ENCODE peak calls at places on chromosomes 7 and 10, in six cellular contexts. One of them, this sample, is unnamed.

GRCh38 chr7:151017953-151018420 is 6.3 kb downstream of the ATG9B start:
- DNase-seq in H9: peak
- DNase-seq in neural progenitor cell: peak
- DNase-seq in MM.1S: peak
- DNase-seq in neuronal stem cell: peak
- DNase-seq in DND-41: peak
- DNase-seq in this sample: peak

GRCh38 chr7:159099217-159099655 is 45.4 kb downstream of the VIPR2 start:
- DNase-seq in H9: peak
- DNase-seq in neural progenitor cell: no peak
- DNase-seq in MM.1S: no peak
- DNase-seq in neuronal stem cell: no peak
- DNase-seq in DND-41: no peak
- DNase-seq in this sample: no peak

GRCh38 chr10:93124580-93125318 is 51.1 kb downstream of the CYP26A1 start:
- DNase-seq in H9: no peak
- DNase-seq in neural progenitor cell: no peak
- DNase-seq in MM.1S: peak
- DNase-seq in neuronal stem cell: no peak
- DNase-seq in DND-41: no peak
- DNase-seq in this sample: peak

GRCh38 chr10:100109670-100110069 is 28.0 kb upstream of the CPN1 start:
- DNase-seq in H9: peak
- DNase-seq in neural progenitor cell: no peak
- DNase-seq in MM.1S: peak
- DNase-seq in neuronal stem cell: no peak
- DNase-seq in DND-41: no peak
- DNase-seq in this sample: no peak

GRCh38 chr7:155477469-155477868 is 19.5 kb downstream of the EN2 start:
- DNase-seq in H9: no peak
- DNase-seq in neural progenitor cell: no peak
- DNase-seq in MM.1S: peak
- DNase-seq in neuronal stem cell: no peak
- DNase-seq in DND-41: no peak
- DNase-seq in this sample: no peak

GRCh38 chr10:3105905-3106304 is 38.6 kb downstream of the PFKP start:
- DNase-seq in H9: no peak
- DNase-seq in neural progenitor cell: no peak
- DNase-seq in MM.1S: no peak
- DNase-seq in neuronal stem cell: no peak
- DNase-seq in DND-41: no peak
- DNase-seq in this sample: no peak

GRCh38 chr7:32164341-32164996 is 94.3 kb upstream of the PDE1C start:
- DNase-seq in H9: peak
- DNase-seq in neural progenitor cell: peak
- DNase-seq in MM.1S: peak
- DNase-seq in neuronal stem cell: peak
- DNase-seq in DND-41: no peak
- DNase-seq in this sample: no peak

GRCh38 chr10:71314028-71314693 is 4.9 kb upstream of the SLC29A3 start:
- DNase-seq in H9: peak
- DNase-seq in neural progenitor cell: peak
- DNase-seq in MM.1S: peak
- DNase-seq in neuronal stem cell: peak
- DNase-seq in DND-41: peak
- DNase-seq in this sample: no peak

GRCh38 chr10:71038234-71038633 is 149.9 kb upstream of the PCBD1 start:
- DNase-seq in H9: no peak
- DNase-seq in neural progenitor cell: no peak
- DNase-seq in MM.1S: no peak
- DNase-seq in neuronal stem cell: no peak
- DNase-seq in DND-41: no peak
- DNase-seq in this sample: no peak

GRCh38 chr7:76151932-76152331 is 49.8 kb upstream of the SRRM3 start:
- DNase-seq in H9: no peak
- DNase-seq in neural progenitor cell: no peak
- DNase-seq in MM.1S: no peak
- DNase-seq in neuronal stem cell: no peak
- DNase-seq in DND-41: no peak
- DNase-seq in this sample: no peak

GRCh38 chr10:124389613-124390361 is 28.9 kb downstream of the OAT start:
- DNase-seq in H9: no peak
- DNase-seq in neural progenitor cell: no peak
- DNase-seq in MM.1S: peak
- DNase-seq in neuronal stem cell: no peak
- DNase-seq in DND-41: no peak
- DNase-seq in this sample: no peak

GRCh38 chr7:132558815-132559214 is 17.5 kb downstream of the PLXNA4 start:
- DNase-seq in H9: no peak
- DNase-seq in neural progenitor cell: no peak
- DNase-seq in MM.1S: no peak
- DNase-seq in neuronal stem cell: no peak
- DNase-seq in DND-41: no peak
- DNase-seq in this sample: no peak

GRCh38 chr7:131039355-131039762 is 288.3 kb upstream of the MKLN1 start:
- DNase-seq in H9: no peak
- DNase-seq in neural progenitor cell: no peak
- DNase-seq in MM.1S: no peak
- DNase-seq in neuronal stem cell: no peak
- DNase-seq in DND-41: no peak
- DNase-seq in this sample: no peak

GRCh38 chr10:7484456-7485266 is 73.8 kb upstream of the SFMBT2 start:
- DNase-seq in H9: no peak
- DNase-seq in neural progenitor cell: no peak
- DNase-seq in MM.1S: peak
- DNase-seq in neuronal stem cell: no peak
- DNase-seq in DND-41: peak
- DNase-seq in this sample: peak

GRCh38 chr7:641269-641671 is 85.2 kb upstream of the DNAAF5 start:
- DNase-seq in H9: no peak
- DNase-seq in neural progenitor cell: no peak
- DNase-seq in MM.1S: no peak
- DNase-seq in neuronal stem cell: no peak
- DNase-seq in DND-41: no peak
- DNase-seq in this sample: no peak

GRCh38 chr10:74917481-74918077 is 91.2 kb downstream of the KAT6B start:
- DNase-seq in H9: no peak
- DNase-seq in neural progenitor cell: no peak
- DNase-seq in MM.1S: no peak
- DNase-seq in neuronal stem cell: no peak
- DNase-seq in DND-41: no peak
- DNase-seq in this sample: no peak

GRCh38 chr7:73683916-73684693 is 708 bp downstream of the BUD23 start:
- DNase-seq in H9: no peak
- DNase-seq in neural progenitor cell: no peak
- DNase-seq in MM.1S: no peak
- DNase-seq in neuronal stem cell: no peak
- DNase-seq in DND-41: no peak
- DNase-seq in this sample: no peak

GRCh38 chr7:137564677-137565076 is 221.1 kb upstream of the PTN start:
- DNase-seq in H9: peak
- DNase-seq in neural progenitor cell: peak
- DNase-seq in MM.1S: no peak
- DNase-seq in neuronal stem cell: no peak
- DNase-seq in DND-41: no peak
- DNase-seq in this sample: no peak

GRCh38 chr10:88731296-88731695 is 25.2 kb downstream of the LIPK start:
- DNase-seq in H9: peak
- DNase-seq in neural progenitor cell: peak
- DNase-seq in MM.1S: no peak
- DNase-seq in neuronal stem cell: no peak
- DNase-seq in DND-41: no peak
- DNase-seq in this sample: peak

GRCh38 chr7:26439502-26440252 is 148.0 kb downstream of the SNX10 start:
- DNase-seq in H9: no peak
- DNase-seq in neural progenitor cell: peak
- DNase-seq in MM.1S: no peak
- DNase-seq in neuronal stem cell: no peak
- DNase-seq in DND-41: no peak
- DNase-seq in this sample: no peak

GRCh38 chr7:108308913-108309312 is 147.3 kb downstream of the NRCAM start:
- DNase-seq in H9: no peak
- DNase-seq in neural progenitor cell: no peak
- DNase-seq in MM.1S: no peak
- DNase-seq in neuronal stem cell: no peak
- DNase-seq in DND-41: no peak
- DNase-seq in this sample: no peak

GRCh38 chr7:15558747-15559146 is 3.1 kb downstream of the AGMO start:
- DNase-seq in H9: no peak
- DNase-seq in neural progenitor cell: no peak
- DNase-seq in MM.1S: no peak
- DNase-seq in neuronal stem cell: no peak
- DNase-seq in DND-41: no peak
- DNase-seq in this sample: no peak

GRCh38 chr7:108340856-108341411 is 115.3 kb downstream of the NRCAM start:
- DNase-seq in H9: no peak
- DNase-seq in neural progenitor cell: no peak
- DNase-seq in MM.1S: no peak
- DNase-seq in neuronal stem cell: no peak
- DNase-seq in DND-41: no peak
- DNase-seq in this sample: no peak

GRCh38 chr7:133556070-133556469 is 303.2 kb downstream of the EXOC4 start:
- DNase-seq in H9: no peak
- DNase-seq in neural progenitor cell: no peak
- DNase-seq in MM.1S: no peak
- DNase-seq in neuronal stem cell: no peak
- DNase-seq in DND-41: no peak
- DNase-seq in this sample: no peak

GRCh38 chr7:114650491-114650890 is 235.9 kb downstream of the FOXP2 start:
- DNase-seq in H9: no peak
- DNase-seq in neural progenitor cell: no peak
- DNase-seq in MM.1S: no peak
- DNase-seq in neuronal stem cell: no peak
- DNase-seq in DND-41: no peak
- DNase-seq in this sample: no peak

GRCh38 chr10:69425513-69426298 is 9.0 kb upstream of the TACR2 start:
- DNase-seq in H9: no peak
- DNase-seq in neural progenitor cell: no peak
- DNase-seq in MM.1S: peak
- DNase-seq in neuronal stem cell: no peak
- DNase-seq in DND-41: peak
- DNase-seq in this sample: peak

GRCh38 chr7:120276720-120277119 is 3.7 kb downstream of the KCND2 start:
- DNase-seq in H9: no peak
- DNase-seq in neural progenitor cell: no peak
- DNase-seq in MM.1S: no peak
- DNase-seq in neuronal stem cell: no peak
- DNase-seq in DND-41: no peak
- DNase-seq in this sample: no peak
- H3K9ac ChIP-seq in H9: no peak
- H3K9ac ChIP-seq in neural progenitor cell: no peak
- H3K9ac ChIP-seq in MM.1S: no peak
- H3K9ac ChIP-seq in neuronal stem cell: no peak
- H3K9ac ChIP-seq in DND-41: no peak
- H3K9ac ChIP-seq in this sample: no peak

GRCh38 chr10:130189466-130190064 is 53.4 kb downstream of the GLRX3 start:
- DNase-seq in H9: no peak
- DNase-seq in neural progenitor cell: no peak
- DNase-seq in MM.1S: no peak
- DNase-seq in neuronal stem cell: no peak
- DNase-seq in DND-41: no peak
- DNase-seq in this sample: no peak

GRCh38 chr10:130188195-130189175 is 52.3 kb downstream of the GLRX3 start:
- DNase-seq in H9: no peak
- DNase-seq in neural progenitor cell: no peak
- DNase-seq in MM.1S: no peak
- DNase-seq in neuronal stem cell: no peak
- DNase-seq in DND-41: no peak
- DNase-seq in this sample: no peak

GRCh38 chr10:130191380-130191779 is 55.2 kb downstream of the GLRX3 start:
- DNase-seq in H9: no peak
- DNase-seq in neural progenitor cell: no peak
- DNase-seq in MM.1S: no peak
- DNase-seq in neuronal stem cell: no peak
- DNase-seq in DND-41: no peak
- DNase-seq in this sample: no peak

GRCh38 chr10:130190737-130191115 is 54.5 kb downstream of the GLRX3 start:
- DNase-seq in H9: no peak
- DNase-seq in neural progenitor cell: no peak
- DNase-seq in MM.1S: no peak
- DNase-seq in neuronal stem cell: no peak
- DNase-seq in DND-41: no peak
- DNase-seq in this sample: no peak

GRCh38 chr10:130190065-130190736 is 54.0 kb downstream of the GLRX3 start:
- DNase-seq in H9: peak
- DNase-seq in neural progenitor cell: peak
- DNase-seq in MM.1S: peak
- DNase-seq in neuronal stem cell: peak
- DNase-seq in DND-41: no peak
- DNase-seq in this sample: peak
- H3K9ac ChIP-seq in H9: no peak
- H3K9ac ChIP-seq in neural progenitor cell: no peak
- H3K9ac ChIP-seq in MM.1S: peak
- H3K9ac ChIP-seq in neuronal stem cell: peak
- H3K9ac ChIP-seq in DND-41: no peak
- H3K9ac ChIP-seq in this sample: peak

GRCh38 chr7:19105546-19105945 is 11.9 kb downstream of the TWIST1 start:
- DNase-seq in H9: no peak
- DNase-seq in neural progenitor cell: no peak
- DNase-seq in MM.1S: no peak
- DNase-seq in neuronal stem cell: no peak
- DNase-seq in DND-41: no peak
- DNase-seq in this sample: no peak

GRCh38 chr7:19108985-19109946 is 8.2 kb downstream of the TWIST1 start:
- DNase-seq in H9: no peak
- DNase-seq in neural progenitor cell: no peak
- DNase-seq in MM.1S: no peak
- DNase-seq in neuronal stem cell: no peak
- DNase-seq in DND-41: no peak
- DNase-seq in this sample: no peak

GRCh38 chr7:19106308-19107141 is 10.9 kb downstream of the TWIST1 start:
- DNase-seq in H9: peak
- DNase-seq in neural progenitor cell: peak
- DNase-seq in MM.1S: no peak
- DNase-seq in neuronal stem cell: peak
- DNase-seq in DND-41: no peak
- DNase-seq in this sample: no peak

GRCh38 chr7:19107392-19108147 is 9.9 kb downstream of the TWIST1 start:
- DNase-seq in H9: peak
- DNase-seq in neural progenitor cell: peak
- DNase-seq in MM.1S: peak
- DNase-seq in neuronal stem cell: peak
- DNase-seq in DND-41: no peak
- DNase-seq in this sample: peak

DNA sequence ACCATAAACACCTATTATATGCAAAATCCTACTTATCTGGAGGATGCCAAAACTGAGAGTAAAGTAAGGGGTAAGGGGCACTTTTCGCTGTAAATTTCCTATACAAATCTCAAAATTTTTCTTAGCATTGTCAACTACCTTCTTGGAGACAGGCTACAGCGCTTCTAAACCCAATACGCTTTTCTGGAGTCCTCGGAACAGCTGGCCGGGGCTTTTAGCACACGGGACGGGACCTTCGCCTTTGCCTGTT is 10.4 kb downstream of the TWIST1 start:
- DNase-seq in H9: no peak
- DNase-seq in neural progenitor cell: peak
- DNase-seq in MM.1S: peak
- DNase-seq in neuronal stem cell: no peak
- DNase-seq in DND-41: no peak
- DNase-seq in this sample: no peak
- H3K9ac ChIP-seq in H9: no peak
- H3K9ac ChIP-seq in neural progenitor cell: no peak
- H3K9ac ChIP-seq in MM.1S: no peak
- H3K9ac ChIP-seq in neuronal stem cell: no peak
- H3K9ac ChIP-seq in DND-41: no peak
- H3K9ac ChIP-seq in this sample: no peak

GRCh38 chr7:27920281-27920946 is 180.5 kb downstream of the TAX1BP1 start:
- DNase-seq in H9: no peak
- DNase-seq in neural progenitor cell: no peak
- DNase-seq in MM.1S: no peak
- DNase-seq in neuronal stem cell: no peak
- DNase-seq in DND-41: no peak
- DNase-seq in this sample: no peak
- H3K9ac ChIP-seq in H9: no peak
- H3K9ac ChIP-seq in neural progenitor cell: no peak
- H3K9ac ChIP-seq in MM.1S: no peak
- H3K9ac ChIP-seq in neuronal stem cell: no peak
- H3K9ac ChIP-seq in DND-41: peak
- H3K9ac ChIP-seq in this sample: no peak

This sample was measured in colonic mucosa.